ENCODE peak calls at places on chromosomes 5 and 9, in nine cellular contexts. G is ovary, X is A549, E is GM12878, Z is stomach, M is SK-N-SH, B is upper lobe of left lung, K is transverse colon, H is tibial nerve. I is an unnamed sample.

GRCh38 chr9:90958328-90958727 is 156.7 kb downstream of the SYK start:
- DNase-seq in G (no peak), X (no peak), E (no peak), Z (no peak), M (no peak), B (no peak), K (no peak), H (no peak), I (no peak)

GRCh38 chr5:2391021-2391420 is 360.5 kb downstream of the IRX2 start:
- DNase-seq in G (no peak), X (no peak), E (no peak), Z (no peak), M (no peak), B (no peak), K (no peak), H (no peak), I (no peak)

GRCh38 chr5:6747103-6747502 is 33.9 kb downstream of the TENT4A start:
- DNase-seq in G (no peak), X (no peak), E (no peak), Z (no peak), M (no peak), B (no peak), K (peak; percentile 1), H (no peak), I (peak; percentile 35)

GRCh38 chr5:172595591-172596455 is 45.2 kb upstream of the NEURL1B start:
- DNase-seq in G (peak; percentile 13), X (no peak), E (no peak), Z (no peak), M (no peak), B (no peak), K (no peak), H (no peak), I (no peak)

GRCh38 chr9:72665421-72665820 is 144.0 kb downstream of the TMC1 start:
- DNase-seq in G (no peak), X (no peak), E (no peak), Z (no peak), M (no peak), B (no peak), K (no peak), H (no peak), I (no peak)

GRCh38 chr5:123455095-123455494 is 31.9 kb upstream of the CEP120 start:
- DNase-seq in G (no peak), X (no peak), E (no peak), Z (no peak), M (no peak), B (no peak), K (no peak), H (no peak), I (no peak)

GRCh38 chr9:93058357-93059096 is at the start of gene SUSD3:
- DNase-seq in G (peak; percentile 96), X (no peak), E (peak; percentile 60), Z (peak; percentile 76), M (peak; percentile 97), B (peak; percentile 85), K (peak; percentile 76), H (no peak), I (peak; percentile 83)

GRCh38 chr5:179323026-179323571 is 22.2 kb downstream of the ADAMTS2 start:
- DNase-seq in G (peak; percentile 23), X (no peak), E (no peak), Z (no peak), M (peak; percentile 80), B (no peak), K (no peak), H (peak; percentile 4), I (peak; percentile 48)

GRCh38 chr9:86921141-86921868 is 26.0 kb downstream of the GAS1 start:
- DNase-seq in G (no peak), X (no peak), E (no peak), Z (no peak), M (peak; percentile 20), B (no peak), K (no peak), H (no peak), I (no peak)

GRCh38 chr9:123373941-123374340 is 17.9 kb downstream of the CRB2 start:
- DNase-seq in G (no peak), X (no peak), E (no peak), Z (no peak), M (peak; percentile 93), B (no peak), K (no peak), H (no peak), I (no peak)

GRCh38 chr9:21803674-21804048 is 1.2 kb downstream of the MTAP start:
- DNase-seq in G (no peak), X (no peak), E (no peak), Z (no peak), M (no peak), B (no peak), K (no peak), H (no peak), I (no peak)

GRCh38 chr9:120486347-120486746 is 93.6 kb downstream of the CDK5RAP2 start:
- DNase-seq in G (no peak), X (no peak), E (no peak), Z (peak; percentile 54), M (no peak), B (peak; percentile 68), K (no peak), H (no peak), I (no peak)
- TF ChIP-seq EP300 in G (no peak), X (no peak), E (no peak), Z (no peak), M (no peak), B (no peak), K (no peak), H (no peak), I (no peak)

GRCh38 chr5:140182803-140183367 is 7.9 kb downstream of the CYSTM1 start:
- DNase-seq in G (peak; percentile 52), X (no peak), E (no peak), Z (no peak), M (no peak), B (peak; percentile 72), K (peak; percentile 54), H (no peak), I (peak; percentile 77)

GRCh38 chr5:140178482-140179116 is 3.6 kb downstream of the CYSTM1 start:
- DNase-seq in G (no peak), X (no peak), E (no peak), Z (no peak), M (no peak), B (no peak), K (no peak), H (no peak), I (no peak)

GRCh38 chr5:140181525-140181924 is 6.5 kb downstream of the CYSTM1 start:
- DNase-seq in G (no peak), X (no peak), E (no peak), Z (no peak), M (no peak), B (no peak), K (no peak), H (no peak), I (no peak)

GRCh38 chr5:140182075-140182709 is 7.2 kb downstream of the CYSTM1 start:
- DNase-seq in G (no peak), X (no peak), E (no peak), Z (no peak), M (no peak), B (peak; percentile 31), K (peak; percentile 55), H (no peak), I (no peak)

DNA sequence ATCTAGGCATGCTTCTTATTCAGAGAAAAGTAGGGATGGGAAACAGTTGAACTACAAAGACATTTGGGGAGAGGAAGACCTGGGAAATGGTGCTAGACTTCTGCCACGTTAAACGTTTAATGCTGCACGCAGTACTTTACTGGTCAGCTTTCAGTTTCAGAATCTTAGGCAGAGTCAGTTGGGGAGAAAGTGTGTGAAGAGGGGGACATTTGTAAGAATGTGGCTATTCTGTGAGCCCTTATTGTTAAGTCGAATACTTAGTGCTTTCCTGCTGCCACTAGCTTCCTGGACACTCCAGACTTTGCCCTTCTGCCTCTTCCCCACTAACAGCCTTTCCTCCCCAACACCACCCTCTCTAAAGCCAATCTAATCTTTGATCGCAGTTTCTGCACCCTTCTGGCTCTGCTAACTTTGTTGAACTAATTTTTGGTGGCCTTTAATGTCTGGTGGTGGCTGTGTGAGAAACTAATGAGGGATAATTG is 6.1 kb downstream of the CYSTM1 start:
- DNase-seq in G (no peak), X (no peak), E (peak; percentile 33), Z (no peak), M (peak; percentile 39), B (no peak), K (peak; percentile 39), H (no peak), I (no peak)
- TF ChIP-seq EP300 in G (no peak), X (no peak), E (no peak), Z (no peak), M (peak; percentile 92), B (no peak), K (no peak), H (no peak), I (no peak)

DNA sequence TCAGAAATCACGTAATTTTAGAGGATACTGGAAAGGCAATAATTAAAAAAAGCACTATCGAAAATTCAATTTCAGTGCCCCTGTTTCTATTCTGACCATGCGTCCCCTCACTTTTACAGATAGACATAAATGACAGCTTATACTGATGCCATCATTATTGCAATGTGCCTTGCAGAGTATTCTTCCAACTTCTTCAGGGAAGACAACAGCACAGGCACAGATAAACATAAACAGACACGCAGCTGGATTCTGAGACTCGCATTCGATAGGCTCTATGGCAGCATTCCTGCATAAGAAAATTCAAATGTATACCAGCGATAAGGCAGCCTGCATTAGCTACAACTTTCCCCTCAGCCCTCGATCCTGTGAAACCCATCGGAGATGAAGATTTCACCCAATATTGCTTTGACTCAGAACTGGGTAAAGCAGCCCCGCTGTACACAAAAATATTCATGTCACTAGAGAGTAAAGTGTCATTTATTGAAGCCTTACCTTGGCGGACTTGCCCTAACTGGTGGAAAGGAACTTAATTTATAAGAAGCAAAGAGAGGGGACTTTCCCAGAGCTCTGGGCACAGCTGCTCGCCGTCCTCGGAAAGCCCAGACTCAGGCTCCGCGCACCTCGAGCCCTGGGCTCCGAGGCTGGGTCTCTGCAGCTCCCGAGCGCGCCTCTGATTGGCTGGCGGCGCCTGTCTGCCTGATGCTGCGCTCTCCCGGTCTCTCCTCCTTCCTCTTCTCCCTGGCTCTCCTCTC is at the start of gene CDH18:
- DNase-seq in G (peak; percentile 13), X (peak; percentile 30), E (no peak), Z (peak; percentile 40), M (peak; percentile 73), B (peak; percentile 38), K (no peak), H (peak; percentile 15), I (peak; percentile 58)
- TF ChIP-seq EP300 in G (no peak), X (no peak), E (no peak), Z (no peak), M (no peak), B (no peak), K (no peak), H (no peak), I (no peak)

DNA sequence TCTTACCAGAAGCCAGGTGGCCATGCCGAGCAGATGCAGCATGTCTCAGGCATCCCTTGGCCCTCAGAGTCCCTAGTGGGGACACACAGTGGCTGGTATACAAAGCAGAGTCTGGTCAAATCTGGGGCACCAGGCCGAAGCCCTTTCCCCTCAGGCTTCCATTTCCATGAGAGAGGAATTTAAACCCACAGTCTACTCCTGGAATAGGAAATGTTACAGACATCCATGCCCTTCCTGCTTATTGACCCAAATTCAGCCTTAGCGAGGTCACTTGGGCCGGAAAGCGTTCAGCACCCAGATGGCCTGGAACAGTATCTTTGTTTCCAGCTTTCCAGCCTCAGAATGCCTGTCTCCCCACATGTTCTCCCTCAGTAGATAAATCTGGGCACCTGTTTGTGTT is 131.7 kb downstream of the PIP5K1B start:
- DNase-seq in G (no peak), X (no peak), E (no peak), Z (no peak), M (no peak), B (no peak), K (no peak), H (no peak), I (no peak)
- TF ChIP-seq EP300 in G (no peak), X (no peak), E (no peak), Z (no peak), M (no peak), B (no peak), K (no peak), H (no peak), I (no peak)